ENCODE peak calls at places on chromosomes 4 and X, in eight cellular contexts. Z, R, S, H, T, I, G and X are unnamed samples.

GRCh38 chr4:108543359-108543968 is 76.9 kb upstream of the RPL34 start:
- DNase-seq in Z (no peak), R (no peak), S (no peak), H (no peak), T (no peak), I (no peak), G (no peak), X (no peak)

GRCh38 chrX:154596290-154596929 is 11.5 kb downstream of the CTAG1A start:
- DNase-seq in Z (peak; percentile 54), R (no peak), S (no peak), H (no peak), T (no peak), I (no peak), G (peak; percentile 94), X (peak; percentile 50)

GRCh38 chr4:121696140-121696640 is 590 bp downstream of the ANXA5 start:
- DNase-seq in Z (peak; percentile 72), R (no peak), S (peak; percentile 43), H (peak; percentile 76), T (peak; percentile 20), I (peak; percentile 54), G (peak; percentile 90), X (no peak)

GRCh38 chr4:9877123-9877522 is 95.7 kb downstream of the DRD5 start:
- DNase-seq in Z (no peak), R (no peak), S (no peak), H (no peak), T (no peak), I (no peak), G (no peak), X (no peak)

GRCh38 chr4:8547912-8548730 is 32.1 kb upstream of the GPR78 start:
- DNase-seq in Z (no peak), R (no peak), S (no peak), H (no peak), T (no peak), I (no peak), G (no peak), X (no peak)

GRCh38 chrX:8731579-8732395 is at the start of gene ANOS1:
- DNase-seq in Z (peak; percentile 27), R (no peak), S (no peak), H (no peak), T (no peak), I (no peak), G (no peak), X (no peak)

GRCh38 chr4:175671491-175671934 is 140.6 kb downstream of the GPM6A start:
- DNase-seq in Z (peak; percentile 49), R (no peak), S (no peak), H (no peak), T (no peak), I (no peak), G (no peak), X (no peak)

GRCh38 chr4:58566260-58566659 is 1456.1 kb upstream of the IGFBP7 start:
- DNase-seq in Z (no peak), R (no peak), S (no peak), H (no peak), T (no peak), I (no peak), G (no peak), X (no peak)

GRCh38 chr4:181548873-181549541 is 694.2 kb upstream of the TENM3 start:
- DNase-seq in Z (peak; percentile 52), R (peak; percentile 61), S (no peak), H (no peak), T (no peak), I (peak; percentile 63), G (peak; percentile 80), X (no peak)

GRCh38 chr4:89939994-89940393 is 45.3 kb downstream of the MMRN1 start:
- DNase-seq in Z (no peak), R (peak; percentile 47), S (no peak), H (peak; percentile 50), T (no peak), I (no peak), G (no peak), X (no peak)

GRCh38 chr4:54961357-54961975 is 163.9 kb downstream of the KDR start:
- DNase-seq in Z (peak; percentile 3), R (peak; percentile 17), S (no peak), H (peak; percentile 76), T (no peak), I (peak; percentile 43), G (peak; percentile 56), X (peak; percentile 41)

GRCh38 chr4:168449740-168450442 is 30.4 kb downstream of the DDX60L start:
- DNase-seq in Z (peak; percentile 20), R (no peak), S (no peak), H (peak; percentile 16), T (no peak), I (no peak), G (peak; percentile 39), X (no peak)

GRCh38 chr4:150150545-150151156 is 72.4 kb downstream of the DCLK2 start:
- DNase-seq in Z (no peak), R (no peak), S (no peak), H (no peak), T (no peak), I (no peak), G (no peak), X (no peak)

GRCh38 chr4:98260047-98260578 is 1.1 kb upstream of the RAP1GDS1 start:
- DNase-seq in Z (peak; percentile 32), R (no peak), S (peak; percentile 5), H (no peak), T (peak; percentile 16), I (peak; percentile 45), G (no peak), X (no peak)

GRCh38 chr4:106238819-106239420 is 77.1 kb downstream of the TBCK start:
- DNase-seq in Z (peak; percentile 56), R (peak; percentile 28), S (no peak), H (peak; percentile 55), T (no peak), I (peak; percentile 63), G (peak; percentile 56), X (peak; percentile 5)

GRCh38 chr4:185797018-185797417 is 15.0 kb downstream of the SORBS2 start:
- DNase-seq in Z (no peak), R (no peak), S (no peak), H (no peak), T (no peak), I (no peak), G (no peak), X (no peak)

GRCh38 chr4:6991249-6991648 is 51.9 kb upstream of the TADA2B start:
- DNase-seq in Z (no peak), R (no peak), S (no peak), H (no peak), T (no peak), I (no peak), G (no peak), X (no peak)

GRCh38 chr4:184688447-184688846 is 38.9 kb downstream of the PRIMPOL start:
- DNase-seq in Z (peak; percentile 83), R (no peak), S (peak; percentile 30), H (peak; percentile 96), T (no peak), I (peak; percentile 9), G (peak; percentile 89), X (no peak)

GRCh38 chr4:159159611-159160010 is 56.7 kb downstream of the RAPGEF2 start:
- DNase-seq in Z (no peak), R (peak; percentile 7), S (no peak), H (peak; percentile 83), T (no peak), I (no peak), G (no peak), X (no peak)

GRCh38 chr4:68917016-68917415 is 34.6 kb downstream of the UGT2A3 start:
- DNase-seq in Z (no peak), R (no peak), S (no peak), H (no peak), T (no peak), I (no peak), G (no peak), X (no peak)

GRCh38 chrX:148426467-148426866 is 74.0 kb upstream of the AFF2 start:
- DNase-seq in Z (no peak), R (no peak), S (no peak), H (no peak), T (no peak), I (no peak), G (no peak), X (no peak)

GRCh38 chr4:119725688-119726330 is 97.2 kb upstream of the PDE5A start:
- DNase-seq in Z (no peak), R (no peak), S (no peak), H (no peak), T (no peak), I (no peak), G (no peak), X (no peak)

GRCh38 chr4:43757147-43757546 is 691.5 kb downstream of the KCTD8 start:
- DNase-seq in Z (peak; percentile 28), R (no peak), S (no peak), H (no peak), T (no peak), I (no peak), G (no peak), X (no peak)

GRCh38 chr4:127959794-127960193 is 5.2 kb downstream of the MFSD8 start:
- DNase-seq in Z (no peak), R (no peak), S (no peak), H (no peak), T (no peak), I (no peak), G (peak; percentile 11), X (no peak)

GRCh38 chrX:12903646-12904045 is 2.8 kb upstream of the TLR8 start:
- DNase-seq in Z (no peak), R (no peak), S (no peak), H (no peak), T (no peak), I (no peak), G (peak; percentile 73), X (no peak)

GRCh38 chrX:11187001-11187400 is 75.9 kb downstream of the HCCS start:
- DNase-seq in Z (no peak), R (no peak), S (no peak), H (no peak), T (no peak), I (no peak), G (no peak), X (no peak)

GRCh38 chrX:138711399-138712347 is at the start of gene FGF13:
- DNase-seq in Z (no peak), R (no peak), S (peak; percentile 1), H (no peak), T (no peak), I (no peak), G (no peak), X (no peak)

GRCh38 chr4:145618210-145618911 is 824 bp upstream of the MMAA start:
- DNase-seq in Z (no peak), R (no peak), S (no peak), H (peak; percentile 39), T (no peak), I (peak; percentile 34), G (peak; percentile 13), X (no peak)

GRCh38 chrX:39029221-39029620 is 228.0 kb downstream of the MID1IP1 start:
- DNase-seq in Z (no peak), R (no peak), S (no peak), H (no peak), T (no peak), I (no peak), G (no peak), X (no peak)

GRCh38 chr4:87956501-87956900 is 19.0 kb upstream of the SPP1 start:
- DNase-seq in Z (no peak), R (no peak), S (no peak), H (no peak), T (no peak), I (no peak), G (no peak), X (no peak)

GRCh38 chrX:151801980-151802379 is 67.4 kb downstream of the CNGA2 start:
- DNase-seq in Z (peak; percentile 1), R (no peak), S (no peak), H (peak; percentile 41), T (no peak), I (peak; percentile 55), G (no peak), X (no peak)

GRCh38 chrX:12788645-12789044 is 2.6 kb upstream of the PRPS2 start:
- DNase-seq in Z (no peak), R (no peak), S (no peak), H (no peak), T (no peak), I (no peak), G (no peak), X (no peak)

GRCh38 chrX:120761810-120762209 is 113.9 kb downstream of the CT47B1 start:
- DNase-seq in Z (no peak), R (no peak), S (no peak), H (no peak), T (no peak), I (no peak), G (peak; percentile 96), X (no peak)

GRCh38 chr4:172654482-172654881 is 514.1 kb upstream of the GALNT7 start:
- DNase-seq in Z (peak; percentile 10), R (no peak), S (no peak), H (no peak), T (no peak), I (no peak), G (no peak), X (no peak)